ENCODE peak calls at places on chromosomes 1 and 21, in four cellular contexts. B, U, A and Z are unnamed samples.

GRCh38 chr1:243438815-243439214 is 183.0 kb downstream of the SDCCAG8 start:
- DNase-seq in B (no peak), U (peak; percentile 26), A (no peak), Z (no peak)

GRCh38 chr1:202192770-202193613 is 607 bp upstream of the LGR6 start:
- DNase-seq in B (peak; percentile 80), U (peak; percentile 65), A (no peak), Z (peak; percentile 40)

GRCh38 chr21:45544449-45545235 is 2.4 kb upstream of the SLC19A1 start:
- DNase-seq in B (no peak), U (no peak), A (no peak), Z (no peak)

GRCh38 chr1:212871976-212872375 is 13.9 kb downstream of the FLVCR1 start:
- DNase-seq in B (no peak), U (no peak), A (no peak), Z (no peak)

GRCh38 chr1:153506831-153507413 is 28.9 kb downstream of the S100A6 start:
- DNase-seq in B (no peak), U (peak; percentile 89), A (no peak), Z (no peak)

GRCh38 chr1:103170608-103171007 is 62.3 kb upstream of the COL11A1 start:
- DNase-seq in B (no peak), U (peak; percentile 87), A (no peak), Z (peak; percentile 62)

GRCh38 chr21:16587671-16588379 is 858.0 kb downstream of the USP25 start:
- DNase-seq in B (no peak), U (peak; percentile 88), A (no peak), Z (no peak)

GRCh38 chr1:32893198-32894018 is 7.1 kb downstream of the HPCA start:
- DNase-seq in B (no peak), U (peak; percentile 18), A (no peak), Z (no peak)

GRCh38 chr1:23475641-23476040 is 8.3 kb downstream of the ASAP3 start:
- DNase-seq in B (no peak), U (peak; percentile 56), A (no peak), Z (no peak)

GRCh38 chr1:229340496-229340895 is 2.4 kb downstream of the CCSAP start:
- DNase-seq in B (no peak), U (no peak), A (no peak), Z (no peak)
- H3K4me3 ChIP-seq in B (no peak overlapping the region), U (no peak overlapping the region), A (no peak overlapping the region), Z (peak overlapping the region; percentile 82)

GRCh38 chr1:43971336-43971980 is 1.6 kb downstream of the DPH2 start:
- DNase-seq in B (no peak), U (no peak), A (no peak), Z (no peak)
- H3K4me3 ChIP-seq in B (no peak overlapping the region), U (no peak overlapping the region), A (no peak overlapping the region), Z (no peak overlapping the region)

DNA sequence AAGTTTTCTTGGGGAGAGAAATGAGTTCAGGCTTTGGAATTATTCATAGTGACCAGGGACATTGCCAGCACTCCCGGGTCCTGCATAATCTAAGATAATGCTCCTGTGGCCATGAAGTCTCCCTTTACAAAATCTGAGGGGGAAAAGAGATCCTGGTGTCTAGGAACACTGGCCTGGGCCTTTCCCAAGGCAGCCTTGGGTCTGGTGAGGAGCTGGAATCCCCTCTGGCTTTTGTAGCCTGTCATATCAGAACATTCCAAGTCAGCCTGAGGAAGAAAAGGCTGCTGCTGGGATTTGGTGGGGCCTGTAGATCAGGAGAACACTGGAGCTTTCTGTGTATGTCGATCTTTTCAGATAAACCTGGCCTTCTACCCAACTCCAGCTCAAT is 1.6 kb upstream of the ARID1A start:
- DNase-seq in B (peak; percentile 62), U (no peak), A (no peak), Z (no peak)
- H3K4me3 ChIP-seq in B (peak overlapping the region; percentile 37), U (no peak overlapping the region), A (peak overlapping the region; percentile 77), Z (no peak overlapping the region)

DNA sequence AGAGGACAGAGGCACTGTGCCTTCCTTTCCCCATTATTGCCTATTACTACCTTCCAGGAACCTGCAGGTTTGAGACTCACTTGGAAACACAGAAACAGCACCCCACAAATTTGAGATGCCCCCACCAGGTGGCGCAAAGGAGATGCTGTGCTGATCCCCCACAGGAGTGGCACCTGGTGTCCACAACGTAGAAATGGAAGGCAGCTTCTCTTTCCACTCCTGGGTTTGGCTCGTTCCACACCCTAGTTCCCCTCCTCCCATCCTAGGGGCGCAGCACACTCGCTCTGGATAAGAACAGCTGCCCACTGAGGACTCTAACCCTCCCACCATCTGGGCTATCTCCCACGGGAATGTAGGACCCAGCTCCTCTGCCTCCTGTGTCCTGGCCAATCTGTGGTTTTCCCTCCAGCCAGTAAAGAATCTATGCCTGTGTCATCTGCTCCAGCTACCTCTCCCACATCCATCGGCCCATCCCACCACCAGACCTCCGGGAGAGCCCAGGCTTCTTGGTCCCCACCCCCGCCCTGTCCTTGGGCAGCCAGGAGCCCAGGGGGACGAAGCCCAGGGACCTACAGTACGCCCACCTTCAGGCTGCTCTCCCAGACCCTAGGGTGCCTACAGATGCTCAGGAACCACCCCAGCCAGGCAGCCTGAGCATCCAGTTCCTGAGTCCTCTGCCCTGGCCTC is 663 bp downstream of the THBS3 start:
- DNase-seq in B (peak; percentile 79), U (peak; percentile 89), A (no peak), Z (peak; percentile 90)
- H3K4me3 ChIP-seq in B (no peak overlapping the region), U (peak overlapping the region; percentile 98), A (no peak overlapping the region), Z (no peak overlapping the region)

GRCh38 chr1:28933277-28933676 is 18.9 kb downstream of the EPB41 start:
- DNase-seq in B (no peak), U (no peak), A (no peak), Z (no peak)
- H3K4me3 ChIP-seq in B (no peak overlapping the region), U (no peak overlapping the region), A (no peak overlapping the region), Z (no peak overlapping the region)

GRCh38 chr1:114232691-114233090 is 79.0 kb upstream of the SYT6 start:
- DNase-seq in B (no peak), U (no peak), A (no peak), Z (no peak)
- H3K4me3 ChIP-seq in B (no peak overlapping the region), U (no peak overlapping the region), A (no peak overlapping the region), Z (no peak overlapping the region)

GRCh38 chr1:8259498-8260290 is 58.2 kb upstream of the SLC45A1 start:
- DNase-seq in B (no peak), U (peak; percentile 91), A (no peak), Z (no peak)
- H3K4me3 ChIP-seq in B (no peak overlapping the region), U (no peak overlapping the region), A (no peak overlapping the region), Z (no peak overlapping the region)

GRCh38 chr1:195053478-195053877 is 1554.8 kb downstream of the KCNT2 start:
- DNase-seq in B (no peak), U (peak; percentile 1), A (no peak), Z (no peak)
- H3K4me3 ChIP-seq in B (no peak overlapping the region), U (no peak overlapping the region), A (no peak overlapping the region), Z (no peak overlapping the region)